ENCODE peak calls at places on chromosomes 13 and 19, in seven cellular contexts. One of them, this sample, is unnamed.

GRCh38 chr13:45564108-45564507 is 51.4 kb downstream of the ERICH6B start:
- DNase-seq in mucosa of descending colon: no peak
- DNase-seq in neural crest cell: no peak
- DNase-seq in stimulated activated CD4-positive, alpha-beta T cell treated with anti-CD3 and anti-CD28 coated beads, Interleukin-1b, Interleukin-23, amount 100 ng/mL, for 1 hour: no peak
- DNase-seq in Daoy: peak
- DNase-seq in mesothelial cell of epicardium: no peak
- DNase-seq in stimulated activated CD8-positive, alpha-beta memory T cell treated with anti-CD3 and anti-CD28 coated beads, Interleukin-15, amount 100 ng/mL, for 24 hours: no peak
- DNase-seq in this sample: no peak

GRCh38 chr19:1848399-1849131 is at the start of gene REXO1:
- DNase-seq in stimulated activated CD8-positive, alpha-beta memory T cell treated with anti-CD3 and anti-CD28 coated beads, Interleukin-15, amount 100 ng/mL, for 24 hours: peak
- DNase-seq in mesothelial cell of epicardium: peak
- DNase-seq in mucosa of descending colon: peak
- DNase-seq in neural crest cell: peak
- DNase-seq in stimulated activated CD4-positive, alpha-beta T cell treated with anti-CD3 and anti-CD28 coated beads, Interleukin-1b, Interleukin-23, amount 100 ng/mL, for 1 hour: peak
- DNase-seq in Daoy: peak
- DNase-seq in this sample: peak

GRCh38 chr13:60572003-60572792 is 175.2 kb downstream of the TDRD3 start:
- DNase-seq in stimulated activated CD4-positive, alpha-beta T cell treated with anti-CD3 and anti-CD28 coated beads, Interleukin-1b, Interleukin-23, amount 100 ng/mL, for 1 hour: no peak
- DNase-seq in Daoy: peak
- DNase-seq in mucosa of descending colon: no peak
- DNase-seq in neural crest cell: no peak
- DNase-seq in stimulated activated CD8-positive, alpha-beta memory T cell treated with anti-CD3 and anti-CD28 coated beads, Interleukin-15, amount 100 ng/mL, for 24 hours: no peak
- DNase-seq in mesothelial cell of epicardium: no peak
- DNase-seq in this sample: no peak

GRCh38 chr13:51760592-51760991 is 43.4 kb downstream of the DHRS12 start:
- DNase-seq in Daoy: peak
- DNase-seq in stimulated activated CD4-positive, alpha-beta T cell treated with anti-CD3 and anti-CD28 coated beads, Interleukin-1b, Interleukin-23, amount 100 ng/mL, for 1 hour: no peak
- DNase-seq in stimulated activated CD8-positive, alpha-beta memory T cell treated with anti-CD3 and anti-CD28 coated beads, Interleukin-15, amount 100 ng/mL, for 24 hours: no peak
- DNase-seq in mucosa of descending colon: no peak
- DNase-seq in mesothelial cell of epicardium: no peak
- DNase-seq in neural crest cell: no peak
- DNase-seq in this sample: no peak

GRCh38 chr19:3440082-3440481 is 40.2 kb downstream of the SMIM24 start:
- DNase-seq in stimulated activated CD4-positive, alpha-beta T cell treated with anti-CD3 and anti-CD28 coated beads, Interleukin-1b, Interleukin-23, amount 100 ng/mL, for 1 hour: peak
- DNase-seq in mesothelial cell of epicardium: no peak
- DNase-seq in mucosa of descending colon: no peak
- DNase-seq in stimulated activated CD8-positive, alpha-beta memory T cell treated with anti-CD3 and anti-CD28 coated beads, Interleukin-15, amount 100 ng/mL, for 24 hours: peak
- DNase-seq in neural crest cell: no peak
- DNase-seq in Daoy: peak
- DNase-seq in this sample: peak

GRCh38 chr13:52345631-52346251 is 60.2 kb downstream of the THSD1 start:
- DNase-seq in stimulated activated CD8-positive, alpha-beta memory T cell treated with anti-CD3 and anti-CD28 coated beads, Interleukin-15, amount 100 ng/mL, for 24 hours: no peak
- DNase-seq in stimulated activated CD4-positive, alpha-beta T cell treated with anti-CD3 and anti-CD28 coated beads, Interleukin-1b, Interleukin-23, amount 100 ng/mL, for 1 hour: no peak
- DNase-seq in mesothelial cell of epicardium: no peak
- DNase-seq in Daoy: no peak
- DNase-seq in neural crest cell: no peak
- DNase-seq in mucosa of descending colon: no peak
- DNase-seq in this sample: no peak

GRCh38 chr13:114021464-114022308 is 47.8 kb upstream of the C13orf46 start:
- DNase-seq in neural crest cell: no peak
- DNase-seq in stimulated activated CD8-positive, alpha-beta memory T cell treated with anti-CD3 and anti-CD28 coated beads, Interleukin-15, amount 100 ng/mL, for 24 hours: no peak
- DNase-seq in mesothelial cell of epicardium: no peak
- DNase-seq in Daoy: no peak
- DNase-seq in mucosa of descending colon: no peak
- DNase-seq in stimulated activated CD4-positive, alpha-beta T cell treated with anti-CD3 and anti-CD28 coated beads, Interleukin-1b, Interleukin-23, amount 100 ng/mL, for 1 hour: no peak
- DNase-seq in this sample: no peak

GRCh38 chr19:1471514-1472107 is 7.4 kb downstream of the C19orf25 start:
- DNase-seq in mesothelial cell of epicardium: no peak
- DNase-seq in stimulated activated CD8-positive, alpha-beta memory T cell treated with anti-CD3 and anti-CD28 coated beads, Interleukin-15, amount 100 ng/mL, for 24 hours: no peak
- DNase-seq in neural crest cell: no peak
- DNase-seq in Daoy: no peak
- DNase-seq in stimulated activated CD4-positive, alpha-beta T cell treated with anti-CD3 and anti-CD28 coated beads, Interleukin-1b, Interleukin-23, amount 100 ng/mL, for 1 hour: no peak
- DNase-seq in mucosa of descending colon: peak
- DNase-seq in this sample: no peak

GRCh38 chr19:5340637-5341447 is at the start of gene PTPRS:
- DNase-seq in mucosa of descending colon: peak
- DNase-seq in mesothelial cell of epicardium: peak
- DNase-seq in stimulated activated CD4-positive, alpha-beta T cell treated with anti-CD3 and anti-CD28 coated beads, Interleukin-1b, Interleukin-23, amount 100 ng/mL, for 1 hour: peak
- DNase-seq in stimulated activated CD8-positive, alpha-beta memory T cell treated with anti-CD3 and anti-CD28 coated beads, Interleukin-15, amount 100 ng/mL, for 24 hours: peak
- DNase-seq in Daoy: peak
- DNase-seq in neural crest cell: peak
- DNase-seq in this sample: peak

GRCh38 chr19:8116437-8117293 is 32.7 kb downstream of the FBN3 start:
- DNase-seq in mesothelial cell of epicardium: no peak
- DNase-seq in stimulated activated CD8-positive, alpha-beta memory T cell treated with anti-CD3 and anti-CD28 coated beads, Interleukin-15, amount 100 ng/mL, for 24 hours: no peak
- DNase-seq in mucosa of descending colon: peak
- DNase-seq in Daoy: no peak
- DNase-seq in stimulated activated CD4-positive, alpha-beta T cell treated with anti-CD3 and anti-CD28 coated beads, Interleukin-1b, Interleukin-23, amount 100 ng/mL, for 1 hour: no peak
- DNase-seq in neural crest cell: no peak
- DNase-seq in this sample: no peak

GRCh38 chr19:16206046-16206605 is 8.4 kb downstream of the AP1M1 start:
- DNase-seq in neural crest cell: no peak
- DNase-seq in mesothelial cell of epicardium: no peak
- DNase-seq in stimulated activated CD4-positive, alpha-beta T cell treated with anti-CD3 and anti-CD28 coated beads, Interleukin-1b, Interleukin-23, amount 100 ng/mL, for 1 hour: no peak
- DNase-seq in mucosa of descending colon: no peak
- DNase-seq in Daoy: no peak
- DNase-seq in stimulated activated CD8-positive, alpha-beta memory T cell treated with anti-CD3 and anti-CD28 coated beads, Interleukin-15, amount 100 ng/mL, for 24 hours: no peak
- DNase-seq in this sample: no peak

GRCh38 chr13:107374038-107374437 is 806.1 kb upstream of the ARGLU1 start:
- DNase-seq in mesothelial cell of epicardium: no peak
- DNase-seq in mucosa of descending colon: no peak
- DNase-seq in stimulated activated CD4-positive, alpha-beta T cell treated with anti-CD3 and anti-CD28 coated beads, Interleukin-1b, Interleukin-23, amount 100 ng/mL, for 1 hour: no peak
- DNase-seq in stimulated activated CD8-positive, alpha-beta memory T cell treated with anti-CD3 and anti-CD28 coated beads, Interleukin-15, amount 100 ng/mL, for 24 hours: no peak
- DNase-seq in Daoy: no peak
- DNase-seq in neural crest cell: no peak
- DNase-seq in this sample: no peak

GRCh38 chr13:23007430-23007829 is 173.3 kb upstream of the SGCG start:
- DNase-seq in Daoy: no peak
- DNase-seq in stimulated activated CD4-positive, alpha-beta T cell treated with anti-CD3 and anti-CD28 coated beads, Interleukin-1b, Interleukin-23, amount 100 ng/mL, for 1 hour: no peak
- DNase-seq in mesothelial cell of epicardium: peak
- DNase-seq in stimulated activated CD8-positive, alpha-beta memory T cell treated with anti-CD3 and anti-CD28 coated beads, Interleukin-15, amount 100 ng/mL, for 24 hours: no peak
- DNase-seq in mucosa of descending colon: no peak
- DNase-seq in neural crest cell: no peak
- DNase-seq in this sample: no peak

GRCh38 chr19:51702103-51702753 is 9.1 kb downstream of the SPACA6 start:
- DNase-seq in mesothelial cell of epicardium: peak
- DNase-seq in mucosa of descending colon: peak
- DNase-seq in stimulated activated CD8-positive, alpha-beta memory T cell treated with anti-CD3 and anti-CD28 coated beads, Interleukin-15, amount 100 ng/mL, for 24 hours: no peak
- DNase-seq in Daoy: peak
- DNase-seq in stimulated activated CD4-positive, alpha-beta T cell treated with anti-CD3 and anti-CD28 coated beads, Interleukin-1b, Interleukin-23, amount 100 ng/mL, for 1 hour: no peak
- DNase-seq in neural crest cell: no peak
- DNase-seq in this sample: peak

GRCh38 chr13:112177459-112177858 is 110.5 kb downstream of the SOX1 start:
- DNase-seq in mucosa of descending colon: no peak
- DNase-seq in neural crest cell: no peak
- DNase-seq in mesothelial cell of epicardium: peak
- DNase-seq in stimulated activated CD4-positive, alpha-beta T cell treated with anti-CD3 and anti-CD28 coated beads, Interleukin-1b, Interleukin-23, amount 100 ng/mL, for 1 hour: no peak
- DNase-seq in Daoy: no peak
- DNase-seq in stimulated activated CD8-positive, alpha-beta memory T cell treated with anti-CD3 and anti-CD28 coated beads, Interleukin-15, amount 100 ng/mL, for 24 hours: no peak
- DNase-seq in this sample: peak

GRCh38 chr19:44745386-44745831 is 3.1 kb upstream of the BCL3 start:
- DNase-seq in Daoy: peak
- DNase-seq in neural crest cell: no peak
- DNase-seq in stimulated activated CD8-positive, alpha-beta memory T cell treated with anti-CD3 and anti-CD28 coated beads, Interleukin-15, amount 100 ng/mL, for 24 hours: no peak
- DNase-seq in mesothelial cell of epicardium: no peak
- DNase-seq in mucosa of descending colon: peak
- DNase-seq in stimulated activated CD4-positive, alpha-beta T cell treated with anti-CD3 and anti-CD28 coated beads, Interleukin-1b, Interleukin-23, amount 100 ng/mL, for 1 hour: no peak
- DNase-seq in this sample: peak

GRCh38 chr13:99307247-99307646 is at the start of gene GPR183:
- DNase-seq in neural crest cell: no peak
- DNase-seq in mucosa of descending colon: no peak
- DNase-seq in mesothelial cell of epicardium: no peak
- DNase-seq in Daoy: peak
- DNase-seq in stimulated activated CD8-positive, alpha-beta memory T cell treated with anti-CD3 and anti-CD28 coated beads, Interleukin-15, amount 100 ng/mL, for 24 hours: no peak
- DNase-seq in stimulated activated CD4-positive, alpha-beta T cell treated with anti-CD3 and anti-CD28 coated beads, Interleukin-1b, Interleukin-23, amount 100 ng/mL, for 1 hour: no peak
- DNase-seq in this sample: peak

GRCh38 chr19:34804115-34804514 is 31.1 kb upstream of the ZNF599 start:
- DNase-seq in Daoy: no peak
- DNase-seq in stimulated activated CD8-positive, alpha-beta memory T cell treated with anti-CD3 and anti-CD28 coated beads, Interleukin-15, amount 100 ng/mL, for 24 hours: no peak
- DNase-seq in mesothelial cell of epicardium: no peak
- DNase-seq in mucosa of descending colon: no peak
- DNase-seq in stimulated activated CD4-positive, alpha-beta T cell treated with anti-CD3 and anti-CD28 coated beads, Interleukin-1b, Interleukin-23, amount 100 ng/mL, for 1 hour: no peak
- DNase-seq in neural crest cell: no peak
- DNase-seq in this sample: no peak

GRCh38 chr13:111034811-111035210 is 80.3 kb upstream of the ARHGEF7 start:
- DNase-seq in mesothelial cell of epicardium: no peak
- DNase-seq in mucosa of descending colon: no peak
- DNase-seq in stimulated activated CD4-positive, alpha-beta T cell treated with anti-CD3 and anti-CD28 coated beads, Interleukin-1b, Interleukin-23, amount 100 ng/mL, for 1 hour: no peak
- DNase-seq in neural crest cell: no peak
- DNase-seq in stimulated activated CD8-positive, alpha-beta memory T cell treated with anti-CD3 and anti-CD28 coated beads, Interleukin-15, amount 100 ng/mL, for 24 hours: no peak
- DNase-seq in Daoy: no peak
- DNase-seq in this sample: no peak

GRCh38 chr19:35793381-35794165 is 18.2 kb downstream of the ARHGAP33 start:
- DNase-seq in Daoy: peak
- DNase-seq in mesothelial cell of epicardium: no peak
- DNase-seq in stimulated activated CD4-positive, alpha-beta T cell treated with anti-CD3 and anti-CD28 coated beads, Interleukin-1b, Interleukin-23, amount 100 ng/mL, for 1 hour: no peak
- DNase-seq in stimulated activated CD8-positive, alpha-beta memory T cell treated with anti-CD3 and anti-CD28 coated beads, Interleukin-15, amount 100 ng/mL, for 24 hours: no peak
- DNase-seq in mucosa of descending colon: no peak
- DNase-seq in neural crest cell: no peak
- DNase-seq in this sample: no peak

GRCh38 chr13:95553614-95554385 is 1.3 kb downstream of the CLDN10 start:
- DNase-seq in Daoy: no peak
- DNase-seq in stimulated activated CD8-positive, alpha-beta memory T cell treated with anti-CD3 and anti-CD28 coated beads, Interleukin-15, amount 100 ng/mL, for 24 hours: no peak
- DNase-seq in mesothelial cell of epicardium: peak
- DNase-seq in neural crest cell: no peak
- DNase-seq in mucosa of descending colon: no peak
- DNase-seq in stimulated activated CD4-positive, alpha-beta T cell treated with anti-CD3 and anti-CD28 coated beads, Interleukin-1b, Interleukin-23, amount 100 ng/mL, for 1 hour: no peak
- DNase-seq in this sample: peak

GRCh38 chr19:30649934-30650614 is 277.9 kb downstream of the ZNF536 start:
- DNase-seq in stimulated activated CD4-positive, alpha-beta T cell treated with anti-CD3 and anti-CD28 coated beads, Interleukin-1b, Interleukin-23, amount 100 ng/mL, for 1 hour: no peak
- DNase-seq in Daoy: peak
- DNase-seq in neural crest cell: peak
- DNase-seq in mesothelial cell of epicardium: no peak
- DNase-seq in stimulated activated CD8-positive, alpha-beta memory T cell treated with anti-CD3 and anti-CD28 coated beads, Interleukin-15, amount 100 ng/mL, for 24 hours: no peak
- DNase-seq in mucosa of descending colon: no peak
- DNase-seq in this sample: peak

GRCh38 chr13:26806891-26807290 is 46.3 kb upstream of the GPR12 start:
- DNase-seq in Daoy: no peak
- DNase-seq in mucosa of descending colon: no peak
- DNase-seq in mesothelial cell of epicardium: no peak
- DNase-seq in stimulated activated CD8-positive, alpha-beta memory T cell treated with anti-CD3 and anti-CD28 coated beads, Interleukin-15, amount 100 ng/mL, for 24 hours: no peak
- DNase-seq in stimulated activated CD4-positive, alpha-beta T cell treated with anti-CD3 and anti-CD28 coated beads, Interleukin-1b, Interleukin-23, amount 100 ng/mL, for 1 hour: no peak
- DNase-seq in neural crest cell: no peak
- DNase-seq in this sample: no peak

GRCh38 chr19:20256606-20257005 is 89.6 kb downstream of the ZNF486 start:
- DNase-seq in neural crest cell: no peak
- DNase-seq in stimulated activated CD8-positive, alpha-beta memory T cell treated with anti-CD3 and anti-CD28 coated beads, Interleukin-15, amount 100 ng/mL, for 24 hours: no peak
- DNase-seq in mesothelial cell of epicardium: no peak
- DNase-seq in mucosa of descending colon: no peak
- DNase-seq in Daoy: no peak
- DNase-seq in stimulated activated CD4-positive, alpha-beta T cell treated with anti-CD3 and anti-CD28 coated beads, Interleukin-1b, Interleukin-23, amount 100 ng/mL, for 1 hour: no peak
- DNase-seq in this sample: no peak

GRCh38 chr19:45179848-45180370 is 1.3 kb downstream of the BLOC1S3 start:
- DNase-seq in Daoy: no peak
- DNase-seq in mesothelial cell of epicardium: no peak
- DNase-seq in neural crest cell: no peak
- DNase-seq in mucosa of descending colon: no peak
- DNase-seq in stimulated activated CD4-positive, alpha-beta T cell treated with anti-CD3 and anti-CD28 coated beads, Interleukin-1b, Interleukin-23, amount 100 ng/mL, for 1 hour: no peak
- DNase-seq in stimulated activated CD8-positive, alpha-beta memory T cell treated with anti-CD3 and anti-CD28 coated beads, Interleukin-15, amount 100 ng/mL, for 24 hours: no peak
- DNase-seq in this sample: no peak

GRCh38 chr19:14203258-14203657 is 2.7 kb downstream of the ADGRL1 start:
- DNase-seq in mesothelial cell of epicardium: no peak
- DNase-seq in Daoy: no peak
- DNase-seq in neural crest cell: no peak
- DNase-seq in mucosa of descending colon: no peak
- DNase-seq in stimulated activated CD4-positive, alpha-beta T cell treated with anti-CD3 and anti-CD28 coated beads, Interleukin-1b, Interleukin-23, amount 100 ng/mL, for 1 hour: no peak
- DNase-seq in stimulated activated CD8-positive, alpha-beta memory T cell treated with anti-CD3 and anti-CD28 coated beads, Interleukin-15, amount 100 ng/mL, for 24 hours: no peak
- DNase-seq in this sample: no peak

GRCh38 chr19:17107546-17108452 is 32.2 kb downstream of the MYO9B start:
- DNase-seq in stimulated activated CD8-positive, alpha-beta memory T cell treated with anti-CD3 and anti-CD28 coated beads, Interleukin-15, amount 100 ng/mL, for 24 hours: no peak
- DNase-seq in Daoy: peak
- DNase-seq in mesothelial cell of epicardium: peak
- DNase-seq in mucosa of descending colon: peak
- DNase-seq in stimulated activated CD4-positive, alpha-beta T cell treated with anti-CD3 and anti-CD28 coated beads, Interleukin-1b, Interleukin-23, amount 100 ng/mL, for 1 hour: no peak
- DNase-seq in neural crest cell: no peak
- DNase-seq in this sample: peak

GRCh38 chr13:40445557-40445990 is 220.9 kb downstream of the FOXO1 start:
- DNase-seq in stimulated activated CD8-positive, alpha-beta memory T cell treated with anti-CD3 and anti-CD28 coated beads, Interleukin-15, amount 100 ng/mL, for 24 hours: no peak
- DNase-seq in stimulated activated CD4-positive, alpha-beta T cell treated with anti-CD3 and anti-CD28 coated beads, Interleukin-1b, Interleukin-23, amount 100 ng/mL, for 1 hour: no peak
- DNase-seq in Daoy: peak
- DNase-seq in mucosa of descending colon: peak
- DNase-seq in mesothelial cell of epicardium: no peak
- DNase-seq in neural crest cell: no peak
- DNase-seq in this sample: peak

GRCh38 chr13:113447596-113447995 is 5.7 kb downstream of the ADPRHL1 start:
- DNase-seq in neural crest cell: no peak
- DNase-seq in stimulated activated CD8-positive, alpha-beta memory T cell treated with anti-CD3 and anti-CD28 coated beads, Interleukin-15, amount 100 ng/mL, for 24 hours: no peak
- DNase-seq in Daoy: no peak
- DNase-seq in stimulated activated CD4-positive, alpha-beta T cell treated with anti-CD3 and anti-CD28 coated beads, Interleukin-1b, Interleukin-23, amount 100 ng/mL, for 1 hour: no peak
- DNase-seq in mesothelial cell of epicardium: no peak
- DNase-seq in mucosa of descending colon: no peak
- DNase-seq in this sample: no peak

GRCh38 chr19:4506449-4507149 is 11.7 kb downstream of the PLIN4 start:
- DNase-seq in mucosa of descending colon: no peak
- DNase-seq in neural crest cell: no peak
- DNase-seq in stimulated activated CD8-positive, alpha-beta memory T cell treated with anti-CD3 and anti-CD28 coated beads, Interleukin-15, amount 100 ng/mL, for 24 hours: no peak
- DNase-seq in Daoy: peak
- DNase-seq in mesothelial cell of epicardium: no peak
- DNase-seq in stimulated activated CD4-positive, alpha-beta T cell treated with anti-CD3 and anti-CD28 coated beads, Interleukin-1b, Interleukin-23, amount 100 ng/mL, for 1 hour: no peak
- DNase-seq in this sample: no peak

GRCh38 chr19:10284641-10285278 is 2.0 kb upstream of the ICAM4 start:
- DNase-seq in mesothelial cell of epicardium: no peak
- DNase-seq in neural crest cell: no peak
- DNase-seq in stimulated activated CD4-positive, alpha-beta T cell treated with anti-CD3 and anti-CD28 coated beads, Interleukin-1b, Interleukin-23, amount 100 ng/mL, for 1 hour: no peak
- DNase-seq in mucosa of descending colon: no peak
- DNase-seq in Daoy: no peak
- DNase-seq in stimulated activated CD8-positive, alpha-beta memory T cell treated with anti-CD3 and anti-CD28 coated beads, Interleukin-15, amount 100 ng/mL, for 24 hours: no peak
- DNase-seq in this sample: no peak

GRCh38 chr13:78241278-78241919 is 322.8 kb upstream of the EDNRB start:
- DNase-seq in stimulated activated CD4-positive, alpha-beta T cell treated with anti-CD3 and anti-CD28 coated beads, Interleukin-1b, Interleukin-23, amount 100 ng/mL, for 1 hour: no peak
- DNase-seq in stimulated activated CD8-positive, alpha-beta memory T cell treated with anti-CD3 and anti-CD28 coated beads, Interleukin-15, amount 100 ng/mL, for 24 hours: no peak
- DNase-seq in neural crest cell: peak
- DNase-seq in Daoy: peak
- DNase-seq in mucosa of descending colon: no peak
- DNase-seq in mesothelial cell of epicardium: peak
- DNase-seq in this sample: no peak

GRCh38 chr19:44685877-44686276 is 13.1 kb upstream of the CEACAM16 start:
- DNase-seq in mucosa of descending colon: no peak
- DNase-seq in neural crest cell: no peak
- DNase-seq in mesothelial cell of epicardium: no peak
- DNase-seq in stimulated activated CD8-positive, alpha-beta memory T cell treated with anti-CD3 and anti-CD28 coated beads, Interleukin-15, amount 100 ng/mL, for 24 hours: no peak
- DNase-seq in Daoy: peak
- DNase-seq in stimulated activated CD4-positive, alpha-beta T cell treated with anti-CD3 and anti-CD28 coated beads, Interleukin-1b, Interleukin-23, amount 100 ng/mL, for 1 hour: no peak
- DNase-seq in this sample: no peak

GRCh38 chr19:51107406-51108065 is 673 bp downstream of the CTU1 start:
- DNase-seq in neural crest cell: no peak
- DNase-seq in Daoy: peak
- DNase-seq in stimulated activated CD8-positive, alpha-beta memory T cell treated with anti-CD3 and anti-CD28 coated beads, Interleukin-15, amount 100 ng/mL, for 24 hours: no peak
- DNase-seq in stimulated activated CD4-positive, alpha-beta T cell treated with anti-CD3 and anti-CD28 coated beads, Interleukin-1b, Interleukin-23, amount 100 ng/mL, for 1 hour: no peak
- DNase-seq in mucosa of descending colon: no peak
- DNase-seq in mesothelial cell of epicardium: no peak
- DNase-seq in this sample: no peak

This sample was measured in body of pancreas.